ENCODE peak calls at places on chromosomes 5 and 9, in seven cellular contexts. Q is upper lobe of right lung, A is glutamatergic neuron, J is OCI-LY7, T is neural crest cell, O is epithelial cell of esophagus, F is WTC11. P is an unnamed sample.
A peak's percentile ranks its signal among the peaks of the same experiment; 100 is the strongest.

GRCh38 chr9:128523199-128523925 is 18.8 kb downstream of the GLE1 start:
- DNase-seq in Q (no peak), A (peak; percentile 20), J (no peak), T (peak; percentile 3), O (no peak), F (peak; percentile 22), P (peak; percentile 16)

GRCh38 chr5:142013734-142014495 is 1.1 kb upstream of the GNPDA1 start:
- DNase-seq in Q (no peak), A (no peak), J (no peak), T (no peak), O (peak; percentile 41), F (no peak), P (no peak)

GRCh38 chr5:143782588-143783386 is 29.2 kb upstream of the HMHB1 start:
- DNase-seq in Q (no peak), A (no peak), J (no peak), T (no peak), O (no peak), F (peak; percentile 27), P (no peak)

GRCh38 chr9:121819511-121820231 is 168.2 kb downstream of the DAB2IP start:
- DNase-seq in Q (no peak), A (peak; percentile 43), J (peak; percentile 24), T (peak; percentile 47), O (peak; percentile 79), F (peak; percentile 58), P (peak; percentile 63)

GRCh38 chr5:61245936-61246335 is 83.7 kb upstream of the SMIM15 start:
- DNase-seq in Q (no peak), A (no peak), J (no peak), T (no peak), O (peak; percentile 25), F (no peak), P (no peak)

GRCh38 chr5:71894091-71894490 is 175.0 kb downstream of the CARTPT start:
- DNase-seq in Q (no peak), A (no peak), J (no peak), T (no peak), O (no peak), F (no peak), P (no peak)

GRCh38 chr5:74722271-74722670 is 37.2 kb downstream of the HEXB start:
- DNase-seq in Q (no peak), A (no peak), J (no peak), T (no peak), O (no peak), F (no peak), P (no peak)

GRCh38 chr5:113663879-113664278 is 150.4 kb downstream of the YTHDC2 start:
- DNase-seq in Q (no peak), A (peak; percentile 63), J (peak; percentile 37), T (peak; percentile 22), O (peak; percentile 56), F (peak; percentile 74), P (no peak)

GRCh38 chr9:97386733-97387503 is 25.0 kb upstream of the TDRD7 start:
- DNase-seq in Q (peak; percentile 81), A (peak; percentile 85), J (peak; percentile 58), T (peak; percentile 82), O (peak; percentile 68), F (peak; percentile 92), P (peak; percentile 86)

GRCh38 chr5:83340511-83340918 is 131.0 kb upstream of the VCAN start:
- DNase-seq in Q (no peak), A (no peak), J (no peak), T (no peak), O (no peak), F (no peak), P (no peak)

DNA sequence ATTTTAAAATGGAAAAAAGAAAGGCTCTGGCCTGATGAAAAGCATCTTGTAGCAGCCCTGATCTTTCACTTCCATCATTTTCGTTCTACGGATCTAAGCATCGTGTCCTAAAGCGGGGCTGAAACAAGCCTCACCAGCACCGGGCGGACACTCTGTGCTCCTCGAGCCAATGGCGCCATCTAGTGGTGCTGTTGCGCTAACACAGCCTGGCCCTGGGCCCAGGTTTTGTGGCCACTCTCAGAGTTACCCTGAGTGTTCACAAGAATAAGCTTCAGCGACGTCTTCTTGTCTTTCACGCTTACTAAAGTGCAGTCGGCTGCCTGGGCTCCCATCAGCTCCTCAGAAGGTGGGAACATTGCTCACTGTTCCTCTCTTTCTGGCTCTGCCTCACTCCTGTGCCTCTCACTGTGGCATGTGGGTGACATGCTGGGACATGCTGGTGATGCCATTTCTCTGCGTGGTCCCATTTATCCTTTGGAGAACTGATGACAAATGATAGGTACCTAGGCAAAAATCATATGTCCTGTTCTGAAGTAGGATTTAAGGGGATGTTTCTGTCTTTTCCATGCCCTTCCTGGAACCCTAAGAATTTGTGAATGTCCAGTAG is 32.7 kb downstream of the DMRT3 start:
- DNase-seq in Q (peak; percentile 90), A (peak; percentile 90), J (peak; percentile 81), T (peak; percentile 89), O (peak; percentile 76), F (peak; percentile 89), P (peak; percentile 88)
- TF ChIP-seq CTCF in Q (peak; percentile 99), A (peak; percentile 98), J (peak; percentile 98), T (peak; percentile 98), O (peak; percentile 98), F (peak; percentile 98), P (peak; percentile 100)

GRCh38 chr9:133464638-133465037 is 4.9 kb downstream of the CACFD1 start:
- DNase-seq in Q (no peak), A (no peak), J (no peak), T (no peak), O (no peak), F (no peak), P (no peak)

GRCh38 chr9:133463864-133464615 is 4.3 kb downstream of the CACFD1 start:
- DNase-seq in Q (peak; percentile 90), A (no peak), J (no peak), T (no peak), O (no peak), F (no peak), P (no peak)

GRCh38 chr9:133460405-133461175 is 812 bp downstream of the CACFD1 start:
- DNase-seq in Q (peak; percentile 89), A (no peak), J (peak; percentile 91), T (no peak), O (peak; percentile 32), F (peak; percentile 76), P (no peak)

GRCh38 chr9:133461975-133462374 is 2.2 kb downstream of the CACFD1 start:
- DNase-seq in Q (no peak), A (no peak), J (peak; percentile 59), T (no peak), O (no peak), F (peak; percentile 10), P (no peak)

GRCh38 chr9:133463234-133463863 is 3.6 kb downstream of the CACFD1 start:
- DNase-seq in Q (no peak), A (no peak), J (peak; percentile 51), T (no peak), O (peak; percentile 59), F (peak; percentile 61), P (no peak)
- TF ChIP-seq CTCF in Q (no peak), A (no peak), J (peak; percentile 78), T (peak; percentile 33), O (peak; percentile 60), F (no peak), P (no peak)

GRCh38 chr5:138213161-138214029 is at the start of gene CDC23:
- DNase-seq in Q (peak; percentile 91), A (peak; percentile 84), J (peak; percentile 98), T (peak; percentile 86), O (peak; percentile 99), F (peak; percentile 95), P (peak; percentile 91)
- TF ChIP-seq CTCF in Q (no peak), A (no peak), J (no peak), T (no peak), O (no peak), F (no peak), P (no peak)

DNA sequence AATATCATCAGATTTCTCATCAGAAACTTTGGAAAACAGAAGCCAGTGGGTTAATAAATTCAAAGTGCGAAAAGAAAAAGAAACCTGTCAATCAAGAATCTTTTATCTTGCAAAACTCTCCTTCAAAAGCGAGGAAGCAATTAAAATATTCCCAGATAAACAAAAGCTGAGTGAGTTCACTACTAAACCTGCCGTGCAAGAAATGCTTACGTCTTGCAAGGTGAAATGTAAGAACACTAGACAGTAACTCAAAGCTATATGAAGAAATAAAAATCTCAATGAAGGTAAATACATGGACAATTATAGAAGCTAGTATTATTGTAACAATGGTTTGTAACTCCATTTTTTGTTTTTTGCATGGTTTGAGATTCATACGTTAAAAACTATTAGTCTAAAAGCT is 62.8 kb upstream of the IL33 start:
- DNase-seq in Q (no peak), A (no peak), J (no peak), T (no peak), O (peak; percentile 63), F (no peak), P (no peak)
- TF ChIP-seq CTCF in Q (no peak), A (no peak), J (no peak), T (no peak), O (no peak), F (no peak), P (no peak)

GRCh38 chr5:73296772-73297171 is 123.8 kb downstream of the TMEM174 start:
- DNase-seq in Q (no peak), A (no peak), J (no peak), T (no peak), O (no peak), F (no peak), P (no peak)

GRCh38 chr5:73298251-73299016 is 125.4 kb downstream of the TMEM174 start:
- DNase-seq in Q (no peak), A (no peak), J (no peak), T (no peak), O (no peak), F (peak; percentile 42), P (peak; percentile 39)

GRCh38 chr5:73292816-73293459 is 119.9 kb downstream of the TMEM174 start:
- DNase-seq in Q (no peak), A (no peak), J (no peak), T (no peak), O (peak; percentile 71), F (no peak), P (no peak)

GRCh38 chr5:73297430-73297829 is 124.4 kb downstream of the TMEM174 start:
- DNase-seq in Q (no peak), A (no peak), J (no peak), T (no peak), O (no peak), F (no peak), P (no peak)

DNA sequence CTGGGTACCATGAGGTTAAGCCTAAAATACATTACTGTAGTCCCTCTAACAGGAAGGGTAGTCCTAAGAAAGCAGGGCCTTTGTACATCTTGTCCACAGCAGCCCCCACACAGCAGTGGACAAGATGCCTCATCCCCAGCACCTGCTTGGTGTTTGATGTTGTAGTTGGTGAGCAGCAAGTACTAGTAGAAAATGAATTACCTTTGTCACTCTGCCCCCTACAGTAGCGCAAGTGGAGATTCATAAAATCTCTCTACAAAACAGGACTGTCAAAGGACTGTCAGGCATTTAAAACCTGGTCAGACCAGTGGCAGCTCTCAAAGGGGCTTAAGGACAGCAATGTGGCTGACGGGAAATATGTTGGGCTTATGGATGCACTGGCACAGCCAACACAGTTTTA is 122.5 kb downstream of the TMEM174 start:
- DNase-seq in Q (no peak), A (no peak), J (peak; percentile 5), T (no peak), O (peak; percentile 37), F (no peak), P (no peak)
- TF ChIP-seq CTCF in Q (peak; percentile 16), A (peak; percentile 16), J (peak; percentile 55), T (no peak), O (peak; percentile 32), F (no peak), P (no peak)

GRCh38 chr5:78647838-78648358 is 674 bp downstream of the LHFPL2 start:
- DNase-seq in Q (peak; percentile 83), A (no peak), J (no peak), T (peak; percentile 51), O (peak; percentile 60), F (peak; percentile 49), P (no peak)
- TF ChIP-seq CTCF in Q (no peak), A (no peak), J (no peak), T (no peak), O (no peak), F (no peak), P (no peak)